ENCODE peak calls at places on chromosomes 5 and 9, in seven cellular contexts. C is IMR-90, N is sigmoid colon, V is A549, Q is ovary, I is NB4, A is HCT116. F is an unnamed sample.

GRCh38 chr9:120616961-120617636 is 37.1 kb upstream of the CDK5RAP2 start:
- DNase-seq in Q (no peak), V (no peak), N (no peak), I (no peak), A (no peak), C (peak; percentile 6), F (no peak)

GRCh38 chr5:29023541-29023940 is 1985.2 kb upstream of the CDH9 start:
- DNase-seq in A (no peak), V (no peak), C (no peak), N (no peak), Q (no peak), I (no peak), F (no peak)

GRCh38 chr9:125861405-125862063 is 114.4 kb downstream of the PBX3 start:
- DNase-seq in I (no peak), N (no peak), Q (no peak), A (no peak), V (no peak), C (peak; percentile 47), F (no peak)

GRCh38 chr5:34930527-34930844 is 1.1 kb downstream of the DNAJC21 start:
- DNase-seq in C (peak; percentile 73), V (no peak), A (no peak), Q (no peak), N (no peak), I (no peak), F (no peak)

GRCh38 chr5:87029951-87030350 is 237.7 kb upstream of the RASA1 start:
- DNase-seq in Q (no peak), N (no peak), V (no peak), I (no peak), C (no peak), A (no peak), F (no peak)

GRCh38 chr5:14560091-14560595 is 21.4 kb upstream of the OTULINL start:
- DNase-seq in I (peak; percentile 92), Q (no peak), N (no peak), A (no peak), C (no peak), V (no peak), F (no peak)

GRCh38 chr5:134227259-134227658 is 1.4 kb upstream of the PPP2CA start:
- DNase-seq in V (no peak), I (peak; percentile 28), A (no peak), Q (no peak), N (peak; percentile 69), C (peak; percentile 23), F (no peak)

GRCh38 chr9:134215709-134216448 is 51.5 kb upstream of the RNU6ATAC start:
- DNase-seq in I (peak; percentile 95), V (no peak), C (peak; percentile 92), Q (no peak), N (no peak), A (no peak), F (no peak)

GRCh38 chr5:125125031-125125823 is 378.8 kb upstream of the ZNF608 start:
- DNase-seq in A (no peak), Q (no peak), N (no peak), C (peak; percentile 9), I (no peak), V (no peak), F (no peak)

GRCh38 chr5:83718936-83719495 is 1.6 kb downstream of the HAPLN1 start:
- DNase-seq in V (no peak), Q (no peak), I (no peak), N (no peak), A (no peak), C (no peak), F (no peak)

GRCh38 chr9:117734523-117735314 is 30.5 kb downstream of the TLR4 start:
- DNase-seq in V (no peak), I (no peak), A (no peak), C (no peak), N (no peak), Q (no peak), F (no peak)

GRCh38 chr5:126983874-126984266 is 46.5 kb downstream of the MARCHF3 start:
- DNase-seq in I (peak; percentile 32), N (no peak), A (no peak), V (no peak), Q (no peak), C (no peak), F (no peak)

GRCh38 chr5:98443916-98444315 is 329.5 kb upstream of the RGMB start:
- DNase-seq in C (no peak), A (no peak), I (no peak), N (no peak), Q (no peak), V (no peak), F (no peak)

GRCh38 chr5:58410441-58410840 is 49.4 kb downstream of the PLK2 start:
- DNase-seq in N (no peak), Q (no peak), C (peak; percentile 95), I (peak; percentile 40), A (no peak), V (peak; percentile 18), F (no peak)

GRCh38 chr5:72859127-72859526 is 42.7 kb downstream of the TNPO1 start:
- DNase-seq in N (no peak), A (no peak), C (no peak), V (no peak), I (no peak), Q (no peak), F (no peak)

GRCh38 chr9:37954581-37954981 is 50.7 kb upstream of the SLC25A51 start:
- DNase-seq in C (no peak), V (no peak), I (no peak), A (no peak), Q (no peak), N (no peak), F (no peak)

GRCh38 chr5:69467442-69468225 is 25.0 kb upstream of the OCLN start:
- DNase-seq in A (no peak), Q (no peak), I (no peak), C (peak; percentile 10), N (no peak), V (no peak), F (no peak)

GRCh38 chr9:129351642-129352151 is 173.6 kb upstream of the IER5L start:
- DNase-seq in I (no peak), N (peak; percentile 78), V (peak; percentile 41), C (no peak), Q (peak; percentile 59), A (no peak), F (no peak)

GRCh38 chr5:159448-160172 is 31.7 kb upstream of the LRRC14B start:
- DNase-seq in C (peak; percentile 87), N (no peak), V (no peak), Q (no peak), I (no peak), A (no peak), F (no peak)

GRCh38 chr5:158049459-158049858 is 190.5 kb upstream of the CLINT1 start:
- DNase-seq in I (no peak), A (no peak), Q (no peak), C (no peak), N (no peak), V (no peak), F (no peak)

GRCh38 chr5:159489779-159490178 is 159.5 kb upstream of the IL12B start:
- DNase-seq in V (no peak), A (no peak), I (no peak), C (no peak), Q (no peak), N (no peak), F (no peak)

DNA sequence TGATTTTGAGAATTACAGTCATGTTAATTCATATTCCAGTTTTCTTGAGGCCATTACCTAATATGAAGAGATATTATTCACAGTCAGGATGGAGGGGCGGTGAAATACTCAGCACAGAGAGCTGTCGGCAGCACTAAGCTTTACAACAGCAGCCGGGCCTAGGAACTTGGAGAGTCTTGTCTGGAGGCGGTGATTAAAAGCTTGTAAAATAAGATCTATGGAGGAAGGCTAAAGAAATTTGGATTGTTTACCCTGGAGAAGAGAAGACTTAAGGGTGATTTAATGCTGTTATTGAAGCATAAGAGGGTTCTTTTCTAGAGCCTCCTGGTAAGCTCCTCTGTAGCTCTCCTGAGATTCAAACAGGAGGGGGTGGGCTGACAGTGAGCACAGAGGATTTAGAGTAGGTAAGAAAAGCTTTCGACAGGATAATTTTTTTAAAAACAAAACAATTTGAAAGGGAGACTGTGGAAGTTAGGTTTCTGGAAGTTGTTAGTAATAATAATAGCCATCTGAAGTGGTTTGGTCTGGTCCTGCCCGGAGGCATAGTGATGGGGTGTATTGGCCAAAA is 406.3 kb upstream of the ADAMTSL1 start:
- DNase-seq in C (no peak), I (no peak), Q (no peak), N (peak; percentile 76), A (no peak), V (no peak), F (no peak)
- TF ChIP-seq POLR2A in C (no peak), I (no peak), Q (no peak), N (no peak), A (no peak), V (no peak), F (no peak)

GRCh38 chr9:28774433-28775029 is 1201.2 kb upstream of the C9orf72 start:
- DNase-seq in A (peak; percentile 22), N (no peak), Q (no peak), I (peak; percentile 63), C (peak; percentile 0), V (peak; percentile 7), F (no peak)
- TF ChIP-seq CTCF in A (peak; percentile 63), N (peak; percentile 17), Q (no peak), I (peak; percentile 77), C (peak; percentile 51), V (peak; percentile 73), F (peak; percentile 32)

DNA sequence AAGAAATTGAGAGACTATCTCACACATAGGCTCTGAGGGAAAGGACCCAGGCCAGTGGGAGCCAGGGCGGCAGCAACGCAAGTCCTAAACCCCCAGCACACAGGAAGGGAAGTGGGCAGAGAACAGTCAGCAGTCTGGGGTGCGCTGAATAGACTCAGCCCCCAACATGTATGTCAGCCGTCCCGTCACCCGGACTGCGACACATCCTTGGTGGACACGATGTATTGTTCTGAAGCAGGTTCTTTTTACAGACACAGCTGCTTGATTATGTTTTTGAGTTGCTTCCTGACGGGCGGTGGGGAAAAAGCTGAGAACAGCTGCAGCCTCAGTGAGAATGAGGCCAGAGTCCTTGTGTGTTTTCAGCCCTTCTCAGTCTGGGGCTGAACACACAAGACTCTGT is 64.1 kb upstream of the CXCL14 start:
- DNase-seq in C (no peak), V (no peak), I (no peak), A (no peak), Q (no peak), N (no peak), F (no peak)
- TF ChIP-seq POLR2A in C (no peak), V (no peak), I (no peak), A (no peak), Q (no peak), N (no peak), F (no peak)

DNA sequence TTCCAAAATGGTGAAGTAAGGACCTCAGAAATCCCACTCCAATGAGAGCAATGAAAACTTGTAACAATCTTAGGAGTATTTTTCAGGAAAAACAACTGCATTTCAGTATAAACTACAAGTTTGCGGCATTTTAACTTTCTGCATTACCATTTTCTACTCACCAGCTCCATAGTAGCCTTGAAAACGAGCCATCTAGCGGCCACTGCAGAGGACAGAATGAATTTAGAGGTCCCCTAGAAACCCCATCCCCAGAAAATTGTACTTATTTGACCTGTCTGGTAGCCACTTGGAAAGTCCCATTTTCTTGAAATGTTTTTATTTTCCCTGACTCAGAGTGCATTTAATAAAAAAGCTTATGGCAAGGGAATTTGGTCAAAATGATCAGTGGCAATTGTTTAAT is 205.4 kb upstream of the ITGA1 start:
- DNase-seq in Q (no peak), A (no peak), C (no peak), V (no peak), N (no peak), I (no peak), F (no peak)
- TF ChIP-seq CTCF in Q (no peak), A (peak; percentile 14), C (no peak), V (no peak), N (no peak), I (peak; percentile 14), F (no peak)

GRCh38 chr9:35521708-35522107 is 31.8 kb downstream of the RUSC2 start:
- DNase-seq in A (no peak), Q (no peak), I (no peak), C (peak; percentile 88), V (no peak), N (peak; percentile 87), F (no peak)
- TF ChIP-seq POLR2A in A (no peak), Q (no peak), I (no peak), C (no peak), V (no peak), N (no peak), F (no peak)

F was measured in esophagus squamous epithelium.